ENCODE peak calls at places on chromosome 18, in six cellular contexts. One of them, this sample, is unnamed.

GRCh38 chr18:50163505-50163904 is 31.4 kb downstream of the MYO5B start:
- DNase-seq in NCI-H345: peak
- DNase-seq in stimulated activated CD4-positive, alpha-beta T cell treated with anti-CD3 and anti-CD28 coated beads, Interleukin-15, amount 100 ng/mL, for 1 hour: no peak
- DNase-seq in lung microvascular endothelial cell: no peak
- DNase-seq in GM04504: no peak
- DNase-seq in NCI-H1092: no peak
- DNase-seq in this sample: no peak

GRCh38 chr18:35153609-35154273 is 87.1 kb upstream of the ZNF397 start:
- DNase-seq in GM04504: no peak
- DNase-seq in lung microvascular endothelial cell: no peak
- DNase-seq in NCI-H345: no peak
- DNase-seq in stimulated activated CD4-positive, alpha-beta T cell treated with anti-CD3 and anti-CD28 coated beads, Interleukin-15, amount 100 ng/mL, for 1 hour: no peak
- DNase-seq in NCI-H1092: no peak
- DNase-seq in this sample: no peak

GRCh38 chr18:57234346-57234745 is 87.5 kb downstream of the BOD1L2 start:
- DNase-seq in NCI-H345: no peak
- DNase-seq in GM04504: no peak
- DNase-seq in NCI-H1092: no peak
- DNase-seq in lung microvascular endothelial cell: no peak
- DNase-seq in stimulated activated CD4-positive, alpha-beta T cell treated with anti-CD3 and anti-CD28 coated beads, Interleukin-15, amount 100 ng/mL, for 1 hour: no peak
- DNase-seq in this sample: no peak

GRCh38 chr18:75221397-75221796 is 10.8 kb downstream of the TSHZ1 start:
- DNase-seq in NCI-H345: no peak
- DNase-seq in NCI-H1092: no peak
- DNase-seq in lung microvascular endothelial cell: no peak
- DNase-seq in stimulated activated CD4-positive, alpha-beta T cell treated with anti-CD3 and anti-CD28 coated beads, Interleukin-15, amount 100 ng/mL, for 1 hour: no peak
- DNase-seq in GM04504: no peak
- DNase-seq in this sample: no peak

GRCh38 chr18:227902-228301 is 39.9 kb downstream of the THOC1 start:
- DNase-seq in stimulated activated CD4-positive, alpha-beta T cell treated with anti-CD3 and anti-CD28 coated beads, Interleukin-15, amount 100 ng/mL, for 1 hour: no peak
- DNase-seq in GM04504: no peak
- DNase-seq in NCI-H1092: no peak
- DNase-seq in NCI-H345: no peak
- DNase-seq in lung microvascular endothelial cell: no peak
- DNase-seq in this sample: no peak

GRCh38 chr18:22670914-22671313 is 253.2 kb upstream of the CTAGE1 start:
- DNase-seq in NCI-H345: no peak
- DNase-seq in GM04504: no peak
- DNase-seq in stimulated activated CD4-positive, alpha-beta T cell treated with anti-CD3 and anti-CD28 coated beads, Interleukin-15, amount 100 ng/mL, for 1 hour: no peak
- DNase-seq in NCI-H1092: no peak
- DNase-seq in lung microvascular endothelial cell: no peak
- DNase-seq in this sample: no peak

GRCh38 chr18:56257215-56257614 is 381.2 kb downstream of the TXNL1 start:
- DNase-seq in lung microvascular endothelial cell: peak
- DNase-seq in NCI-H345: no peak
- DNase-seq in stimulated activated CD4-positive, alpha-beta T cell treated with anti-CD3 and anti-CD28 coated beads, Interleukin-15, amount 100 ng/mL, for 1 hour: no peak
- DNase-seq in GM04504: peak
- DNase-seq in NCI-H1092: no peak
- DNase-seq in this sample: no peak

GRCh38 chr18:63363951-63364350 is 3.1 kb downstream of the KDSR start:
- DNase-seq in NCI-H345: no peak
- DNase-seq in NCI-H1092: no peak
- DNase-seq in GM04504: no peak
- DNase-seq in stimulated activated CD4-positive, alpha-beta T cell treated with anti-CD3 and anti-CD28 coated beads, Interleukin-15, amount 100 ng/mL, for 1 hour: no peak
- DNase-seq in lung microvascular endothelial cell: no peak
- DNase-seq in this sample: no peak

GRCh38 chr18:25350561-25351201 is 1.3 kb downstream of the ZNF521 start:
- DNase-seq in lung microvascular endothelial cell: peak
- DNase-seq in NCI-H345: peak
- DNase-seq in GM04504: peak
- DNase-seq in stimulated activated CD4-positive, alpha-beta T cell treated with anti-CD3 and anti-CD28 coated beads, Interleukin-15, amount 100 ng/mL, for 1 hour: no peak
- DNase-seq in NCI-H1092: no peak
- DNase-seq in this sample: no peak

GRCh38 chr18:33923980-33924379 is 300.7 kb downstream of the NOL4 start:
- DNase-seq in stimulated activated CD4-positive, alpha-beta T cell treated with anti-CD3 and anti-CD28 coated beads, Interleukin-15, amount 100 ng/mL, for 1 hour: no peak
- DNase-seq in NCI-H1092: peak
- DNase-seq in NCI-H345: peak
- DNase-seq in lung microvascular endothelial cell: no peak
- DNase-seq in GM04504: no peak
- DNase-seq in this sample: peak

GRCh38 chr18:11905613-11906012 is 2.5 kb downstream of the MPPE1 start:
- DNase-seq in NCI-H345: no peak
- DNase-seq in stimulated activated CD4-positive, alpha-beta T cell treated with anti-CD3 and anti-CD28 coated beads, Interleukin-15, amount 100 ng/mL, for 1 hour: no peak
- DNase-seq in NCI-H1092: no peak
- DNase-seq in GM04504: no peak
- DNase-seq in lung microvascular endothelial cell: no peak
- DNase-seq in this sample: no peak

GRCh38 chr18:31680836-31681568 is 3.4 kb downstream of the B4GALT6 start:
- DNase-seq in NCI-H345: peak
- DNase-seq in lung microvascular endothelial cell: peak
- DNase-seq in GM04504: no peak
- DNase-seq in stimulated activated CD4-positive, alpha-beta T cell treated with anti-CD3 and anti-CD28 coated beads, Interleukin-15, amount 100 ng/mL, for 1 hour: no peak
- DNase-seq in NCI-H1092: no peak
- DNase-seq in this sample: no peak

GRCh38 chr18:76686737-76687231 is 135.6 kb upstream of the ZNF236 start:
- DNase-seq in NCI-H345: peak
- DNase-seq in stimulated activated CD4-positive, alpha-beta T cell treated with anti-CD3 and anti-CD28 coated beads, Interleukin-15, amount 100 ng/mL, for 1 hour: no peak
- DNase-seq in NCI-H1092: peak
- DNase-seq in lung microvascular endothelial cell: peak
- DNase-seq in GM04504: peak
- DNase-seq in this sample: peak

GRCh38 chr18:32674491-32674890 is 98.3 kb downstream of the KLHL14 start:
- DNase-seq in NCI-H1092: no peak
- DNase-seq in lung microvascular endothelial cell: peak
- DNase-seq in stimulated activated CD4-positive, alpha-beta T cell treated with anti-CD3 and anti-CD28 coated beads, Interleukin-15, amount 100 ng/mL, for 1 hour: no peak
- DNase-seq in GM04504: no peak
- DNase-seq in NCI-H345: no peak
- DNase-seq in this sample: no peak

GRCh38 chr18:7941533-7941932 is 374.4 kb downstream of the PTPRM start:
- DNase-seq in NCI-H1092: peak
- DNase-seq in NCI-H345: peak
- DNase-seq in GM04504: no peak
- DNase-seq in lung microvascular endothelial cell: peak
- DNase-seq in stimulated activated CD4-positive, alpha-beta T cell treated with anti-CD3 and anti-CD28 coated beads, Interleukin-15, amount 100 ng/mL, for 1 hour: no peak
- DNase-seq in this sample: no peak

GRCh38 chr18:427005-427404 is 73.5 kb downstream of the COLEC12 start:
- DNase-seq in lung microvascular endothelial cell: peak
- DNase-seq in stimulated activated CD4-positive, alpha-beta T cell treated with anti-CD3 and anti-CD28 coated beads, Interleukin-15, amount 100 ng/mL, for 1 hour: no peak
- DNase-seq in GM04504: no peak
- DNase-seq in NCI-H1092: no peak
- DNase-seq in NCI-H345: no peak
- DNase-seq in this sample: peak

GRCh38 chr18:24426398-24427294 is at the start of gene IMPACT:
- DNase-seq in NCI-H345: peak
- DNase-seq in GM04504: peak
- DNase-seq in stimulated activated CD4-positive, alpha-beta T cell treated with anti-CD3 and anti-CD28 coated beads, Interleukin-15, amount 100 ng/mL, for 1 hour: peak
- DNase-seq in lung microvascular endothelial cell: peak
- DNase-seq in NCI-H1092: peak
- DNase-seq in this sample: peak

GRCh38 chr18:76437011-76437410 is 58.0 kb downstream of the ZNF516 start:
- DNase-seq in lung microvascular endothelial cell: no peak
- DNase-seq in NCI-H1092: no peak
- DNase-seq in NCI-H345: no peak
- DNase-seq in GM04504: no peak
- DNase-seq in stimulated activated CD4-positive, alpha-beta T cell treated with anti-CD3 and anti-CD28 coated beads, Interleukin-15, amount 100 ng/mL, for 1 hour: no peak
- DNase-seq in this sample: no peak

GRCh38 chr18:58276640-58277456 is 232.8 kb downstream of the NEDD4L start:
- DNase-seq in NCI-H1092: no peak
- DNase-seq in NCI-H345: peak
- DNase-seq in stimulated activated CD4-positive, alpha-beta T cell treated with anti-CD3 and anti-CD28 coated beads, Interleukin-15, amount 100 ng/mL, for 1 hour: no peak
- DNase-seq in GM04504: no peak
- DNase-seq in lung microvascular endothelial cell: no peak
- DNase-seq in this sample: no peak

This sample was measured in NCI-H2227 treated with DMSO at 0.1 percent for 48 hours.